ENCODE peak calls at places on chromosomes 11 and 22, in four cellular contexts. R, V, N and F are unnamed samples.

GRCh38 chr11:131595812-131596211 is 225.4 kb downstream of the NTM start:
- DNase-seq in R (no peak), N (no peak), V (no peak), F (no peak)

GRCh38 chr11:71451596-71452353 is 1.2 kb upstream of the NADSYN1 start:
- DNase-seq in N (peak; percentile 62), R (no peak), V (peak; percentile 20), F (no peak)

GRCh38 chr22:25347752-25348102 is 128.3 kb downstream of the CRYBB2 start:
- DNase-seq in N (no peak), V (no peak), R (no peak), F (no peak)

GRCh38 chr11:65213322-65214211 is 31.8 kb downstream of the CAPN1 start:
- DNase-seq in R (no peak), N (no peak), V (no peak), F (no peak)

GRCh38 chr11:104731890-104732289 is 166.4 kb downstream of the CASP12 start:
- DNase-seq in V (no peak), R (no peak), N (no peak), F (no peak)

GRCh38 chr22:20131856-20132685 is 467 bp downstream of the ZDHHC8 start:
- DNase-seq in V (no peak), R (peak; percentile 26), N (no peak), F (no peak)

GRCh38 chr22:46171940-46172339 is 21.6 kb downstream of the PPARA start:
- DNase-seq in V (no peak), R (peak; percentile 63), N (no peak), F (no peak)

GRCh38 chr11:131064373-131064991 is 148.2 kb upstream of the SNX19 start:
- DNase-seq in N (peak; percentile 95), V (no peak), R (peak; percentile 56), F (peak; percentile 16)

GRCh38 chr11:58513747-58514367 is 6.0 kb upstream of the OR5B21 start:
- DNase-seq in N (peak; percentile 67), V (peak; percentile 30), R (peak; percentile 59), F (peak; percentile 21)

GRCh38 chr22:46029574-46030200 is 52.7 kb upstream of the WNT7B start:
- DNase-seq in N (no peak), R (no peak), V (no peak), F (no peak)

GRCh38 chr11:26065944-26066343 is 266.0 kb upstream of the ANO3 start:
- DNase-seq in V (no peak), N (no peak), R (no peak), F (no peak)

GRCh38 chr11:82845336-82846036 is 54.7 kb downstream of the PRCP start:
- DNase-seq in R (no peak), N (no peak), V (no peak), F (no peak)

GRCh38 chr11:124977006-124977405 is 23.0 kb downstream of the CCDC15 start:
- DNase-seq in R (no peak), V (no peak), N (no peak), F (no peak)